ENCODE peak calls at places on chromosomes 11 and 22, in five cellular contexts. W, P, H, Y and J are unnamed samples.

GRCh38 chr11:26963764-26964163 is 30.1 kb upstream of the FIBIN start:
- DNase-seq in Y (no peak), P (no peak), H (no peak), W (no peak), J (no peak)

GRCh38 chr11:35111171-35112055 is 27.6 kb upstream of the CD44 start:
- DNase-seq in P (no peak), W (no peak), Y (no peak), H (no peak), J (peak)

GRCh38 chr11:120929664-120930154 is 94.2 kb upstream of the TBCEL start:
- DNase-seq in H (no peak), P (no peak), W (peak), Y (no peak), J (no peak)

GRCh38 chr11:79466411-79466810 is 25.6 kb upstream of the TENM4 start:
- DNase-seq in Y (no peak), W (no peak), H (no peak), P (peak), J (no peak)

GRCh38 chr11:63951779-63952536 is 13.2 kb downstream of the NAA40 start:
- DNase-seq in H (no peak), P (no peak), Y (no peak), W (no peak), J (no peak)

GRCh38 chr22:47367993-47368945 is 605.8 kb downstream of the TBC1D22A start:
- DNase-seq in W (no peak), H (no peak), P (no peak), Y (no peak), J (no peak)

GRCh38 chr11:119367661-119368120 is 13.8 kb downstream of the USP2 start:
- DNase-seq in Y (no peak), H (no peak), P (no peak), W (no peak), J (no peak)

GRCh38 chr11:92556435-92556834 is 331.8 kb downstream of the FAT3 start:
- DNase-seq in H (no peak), P (no peak), Y (no peak), W (peak), J (no peak)

GRCh38 chr11:117861151-117862018 is 15.1 kb downstream of the FXYD6 start:
- DNase-seq in P (no peak), W (no peak), Y (no peak), H (no peak), J (no peak)

GRCh38 chr11:75013051-75013450 is 24.3 kb downstream of the NEU3 start:
- DNase-seq in P (no peak), W (no peak), Y (no peak), H (no peak), J (no peak)

GRCh38 chr11:9120659-9121350 is 29.4 kb upstream of the SCUBE2 start:
- DNase-seq in P (no peak), Y (no peak), W (no peak), H (no peak), J (no peak)

GRCh38 chr22:50338860-50339462 is 4.2 kb upstream of the PPP6R2 start:
- DNase-seq in Y (no peak), P (no peak), W (no peak), H (no peak), J (no peak)

GRCh38 chr11:12564012-12564411 is 110.2 kb upstream of the TEAD1 start:
- DNase-seq in Y (no peak), P (no peak), W (no peak), H (no peak), J (no peak)

GRCh38 chr11:2783536-2784082 is 83.8 kb upstream of the KCNQ1OT1 start:
- DNase-seq in H (no peak), P (no peak), Y (no peak), W (no peak), J (no peak)

GRCh38 chr11:6655020-6655789 is 404 bp downstream of the DCHS1 start:
- DNase-seq in Y (peak), H (peak), W (no peak), P (no peak), J (no peak)

GRCh38 chr11:86043765-86044534 is 24.9 kb downstream of the PICALM start:
- DNase-seq in W (no peak), P (no peak), Y (no peak), H (no peak), J (no peak)

GRCh38 chr11:34941688-34942087 is 25.3 kb downstream of the PDHX start:
- DNase-seq in H (no peak), Y (no peak), P (no peak), W (no peak), J (no peak)